ENCODE peak calls at places on chromosomes 7 and 10, in five cellular contexts. One of them, this sample, is unnamed.

GRCh38 chr7:100372256-100372655 is 1.0 kb upstream of the PILRA start:
- DNase-seq in activated naive CD4-positive, alpha-beta T cell treated with anti-CD3 and anti-CD28 coated beads, Interleukin-2, amount 50 U/mL, for 72 hours: no peak
- DNase-seq in activated CD4-positive, alpha-beta T cell treated with anti-CD3 and anti-CD28 coated beads, Interleukin-2, amount 10 ng/mL, durations not matched to agents 7 days and 5 days: no peak
- DNase-seq in HS-5: peak; percentile 8
- DNase-seq in effector CD8-positive, alpha-beta T cell: no peak
- DNase-seq in this sample: no peak

GRCh38 chr7:5704534-5704922 is 76.9 kb downstream of the RNF216 start:
- DNase-seq in effector CD8-positive, alpha-beta T cell: peak; percentile 64
- DNase-seq in HS-5: peak; percentile 79
- DNase-seq in activated CD4-positive, alpha-beta T cell treated with anti-CD3 and anti-CD28 coated beads, Interleukin-2, amount 10 ng/mL, durations not matched to agents 7 days and 5 days: peak; percentile 83
- DNase-seq in activated naive CD4-positive, alpha-beta T cell treated with anti-CD3 and anti-CD28 coated beads, Interleukin-2, amount 50 U/mL, for 72 hours: no peak
- DNase-seq in this sample: peak; percentile 89

GRCh38 chr10:110392860-110393732 is 88.4 kb upstream of the SMNDC1 start:
- DNase-seq in activated naive CD4-positive, alpha-beta T cell treated with anti-CD3 and anti-CD28 coated beads, Interleukin-2, amount 50 U/mL, for 72 hours: no peak
- DNase-seq in HS-5: no peak
- DNase-seq in effector CD8-positive, alpha-beta T cell: no peak
- DNase-seq in activated CD4-positive, alpha-beta T cell treated with anti-CD3 and anti-CD28 coated beads, Interleukin-2, amount 10 ng/mL, durations not matched to agents 7 days and 5 days: no peak
- DNase-seq in this sample: no peak

GRCh38 chr10:76632158-76633051 is 1005.2 kb downstream of the KCNMA1 start:
- DNase-seq in HS-5: no peak
- DNase-seq in activated naive CD4-positive, alpha-beta T cell treated with anti-CD3 and anti-CD28 coated beads, Interleukin-2, amount 50 U/mL, for 72 hours: no peak
- DNase-seq in activated CD4-positive, alpha-beta T cell treated with anti-CD3 and anti-CD28 coated beads, Interleukin-2, amount 10 ng/mL, durations not matched to agents 7 days and 5 days: peak; percentile 10
- DNase-seq in effector CD8-positive, alpha-beta T cell: no peak
- DNase-seq in this sample: peak; percentile 18

GRCh38 chr7:135291809-135292253 is 58.2 kb downstream of the STRA8 start:
- DNase-seq in activated naive CD4-positive, alpha-beta T cell treated with anti-CD3 and anti-CD28 coated beads, Interleukin-2, amount 50 U/mL, for 72 hours: no peak
- DNase-seq in effector CD8-positive, alpha-beta T cell: no peak
- DNase-seq in activated CD4-positive, alpha-beta T cell treated with anti-CD3 and anti-CD28 coated beads, Interleukin-2, amount 10 ng/mL, durations not matched to agents 7 days and 5 days: no peak
- DNase-seq in HS-5: peak; percentile 76
- DNase-seq in this sample: no peak

GRCh38 chr7:15998617-15999016 is 312.1 kb upstream of the MEOX2 start:
- DNase-seq in activated naive CD4-positive, alpha-beta T cell treated with anti-CD3 and anti-CD28 coated beads, Interleukin-2, amount 50 U/mL, for 72 hours: no peak
- DNase-seq in HS-5: no peak
- DNase-seq in activated CD4-positive, alpha-beta T cell treated with anti-CD3 and anti-CD28 coated beads, Interleukin-2, amount 10 ng/mL, durations not matched to agents 7 days and 5 days: no peak
- DNase-seq in effector CD8-positive, alpha-beta T cell: no peak
- DNase-seq in this sample: no peak

GRCh38 chr10:42952358-42952757 is 124.5 kb upstream of the RET start:
- DNase-seq in activated CD4-positive, alpha-beta T cell treated with anti-CD3 and anti-CD28 coated beads, Interleukin-2, amount 10 ng/mL, durations not matched to agents 7 days and 5 days: no peak
- DNase-seq in activated naive CD4-positive, alpha-beta T cell treated with anti-CD3 and anti-CD28 coated beads, Interleukin-2, amount 50 U/mL, for 72 hours: no peak
- DNase-seq in effector CD8-positive, alpha-beta T cell: no peak
- DNase-seq in HS-5: no peak
- DNase-seq in this sample: peak; percentile 26

GRCh38 chr10:107834706-107835105 is 670.2 kb upstream of the SORCS1 start:
- DNase-seq in effector CD8-positive, alpha-beta T cell: no peak
- DNase-seq in activated CD4-positive, alpha-beta T cell treated with anti-CD3 and anti-CD28 coated beads, Interleukin-2, amount 10 ng/mL, durations not matched to agents 7 days and 5 days: no peak
- DNase-seq in activated naive CD4-positive, alpha-beta T cell treated with anti-CD3 and anti-CD28 coated beads, Interleukin-2, amount 50 U/mL, for 72 hours: no peak
- DNase-seq in HS-5: no peak
- DNase-seq in this sample: no peak

GRCh38 chr7:7223250-7223649 is 40.9 kb downstream of the C1GALT1 start:
- DNase-seq in activated CD4-positive, alpha-beta T cell treated with anti-CD3 and anti-CD28 coated beads, Interleukin-2, amount 10 ng/mL, durations not matched to agents 7 days and 5 days: no peak
- DNase-seq in effector CD8-positive, alpha-beta T cell: no peak
- DNase-seq in activated naive CD4-positive, alpha-beta T cell treated with anti-CD3 and anti-CD28 coated beads, Interleukin-2, amount 50 U/mL, for 72 hours: no peak
- DNase-seq in HS-5: no peak
- DNase-seq in this sample: no peak

GRCh38 chr7:92835140-92835850 is 1.1 kb downstream of the CDK6 start:
- DNase-seq in activated CD4-positive, alpha-beta T cell treated with anti-CD3 and anti-CD28 coated beads, Interleukin-2, amount 10 ng/mL, durations not matched to agents 7 days and 5 days: peak; percentile 60
- DNase-seq in effector CD8-positive, alpha-beta T cell: no peak
- DNase-seq in activated naive CD4-positive, alpha-beta T cell treated with anti-CD3 and anti-CD28 coated beads, Interleukin-2, amount 50 U/mL, for 72 hours: peak; percentile 61
- DNase-seq in HS-5: no peak
- DNase-seq in this sample: no peak

GRCh38 chr10:93818086-93818485 is 60.4 kb downstream of the LGI1 start:
- DNase-seq in effector CD8-positive, alpha-beta T cell: no peak
- DNase-seq in activated CD4-positive, alpha-beta T cell treated with anti-CD3 and anti-CD28 coated beads, Interleukin-2, amount 10 ng/mL, durations not matched to agents 7 days and 5 days: no peak
- DNase-seq in HS-5: no peak
- DNase-seq in activated naive CD4-positive, alpha-beta T cell treated with anti-CD3 and anti-CD28 coated beads, Interleukin-2, amount 50 U/mL, for 72 hours: no peak
- DNase-seq in this sample: no peak

GRCh38 chr7:98879198-98879988 is 1.1 kb downstream of the TRRAP start:
- DNase-seq in activated CD4-positive, alpha-beta T cell treated with anti-CD3 and anti-CD28 coated beads, Interleukin-2, amount 10 ng/mL, durations not matched to agents 7 days and 5 days: peak; percentile 84
- DNase-seq in effector CD8-positive, alpha-beta T cell: peak; percentile 45
- DNase-seq in HS-5: no peak
- DNase-seq in activated naive CD4-positive, alpha-beta T cell treated with anti-CD3 and anti-CD28 coated beads, Interleukin-2, amount 50 U/mL, for 72 hours: peak; percentile 61
- DNase-seq in this sample: peak; percentile 27

GRCh38 chr7:4015996-4016395 is 666.1 kb upstream of the FOXK1 start:
- DNase-seq in effector CD8-positive, alpha-beta T cell: no peak
- DNase-seq in activated CD4-positive, alpha-beta T cell treated with anti-CD3 and anti-CD28 coated beads, Interleukin-2, amount 10 ng/mL, durations not matched to agents 7 days and 5 days: no peak
- DNase-seq in HS-5: no peak
- DNase-seq in activated naive CD4-positive, alpha-beta T cell treated with anti-CD3 and anti-CD28 coated beads, Interleukin-2, amount 50 U/mL, for 72 hours: no peak
- DNase-seq in this sample: no peak

GRCh38 chr7:11551470-11551869 is 280.5 kb downstream of the THSD7A start:
- DNase-seq in activated CD4-positive, alpha-beta T cell treated with anti-CD3 and anti-CD28 coated beads, Interleukin-2, amount 10 ng/mL, durations not matched to agents 7 days and 5 days: no peak
- DNase-seq in HS-5: no peak
- DNase-seq in effector CD8-positive, alpha-beta T cell: no peak
- DNase-seq in activated naive CD4-positive, alpha-beta T cell treated with anti-CD3 and anti-CD28 coated beads, Interleukin-2, amount 50 U/mL, for 72 hours: no peak
- DNase-seq in this sample: no peak

GRCh38 chr10:49001402-49001801 is 61.8 kb upstream of the LRRC18 start:
- DNase-seq in activated CD4-positive, alpha-beta T cell treated with anti-CD3 and anti-CD28 coated beads, Interleukin-2, amount 10 ng/mL, durations not matched to agents 7 days and 5 days: no peak
- DNase-seq in HS-5: no peak
- DNase-seq in activated naive CD4-positive, alpha-beta T cell treated with anti-CD3 and anti-CD28 coated beads, Interleukin-2, amount 50 U/mL, for 72 hours: peak; percentile 18
- DNase-seq in effector CD8-positive, alpha-beta T cell: no peak
- DNase-seq in this sample: no peak

GRCh38 chr10:20372748-20373147 is 524.4 kb downstream of the NEBL start:
- DNase-seq in activated CD4-positive, alpha-beta T cell treated with anti-CD3 and anti-CD28 coated beads, Interleukin-2, amount 10 ng/mL, durations not matched to agents 7 days and 5 days: no peak
- DNase-seq in activated naive CD4-positive, alpha-beta T cell treated with anti-CD3 and anti-CD28 coated beads, Interleukin-2, amount 50 U/mL, for 72 hours: no peak
- DNase-seq in HS-5: no peak
- DNase-seq in effector CD8-positive, alpha-beta T cell: no peak
- DNase-seq in this sample: no peak

GRCh38 chr10:43715334-43715733 is 66.7 kb upstream of the ZNF32 start:
- DNase-seq in HS-5: no peak
- DNase-seq in activated CD4-positive, alpha-beta T cell treated with anti-CD3 and anti-CD28 coated beads, Interleukin-2, amount 10 ng/mL, durations not matched to agents 7 days and 5 days: no peak
- DNase-seq in effector CD8-positive, alpha-beta T cell: no peak
- DNase-seq in activated naive CD4-positive, alpha-beta T cell treated with anti-CD3 and anti-CD28 coated beads, Interleukin-2, amount 50 U/mL, for 72 hours: no peak
- DNase-seq in this sample: no peak

GRCh38 chr10:105837951-105838350 is 1196.9 kb downstream of the SORCS3 start:
- DNase-seq in activated naive CD4-positive, alpha-beta T cell treated with anti-CD3 and anti-CD28 coated beads, Interleukin-2, amount 50 U/mL, for 72 hours: no peak
- DNase-seq in activated CD4-positive, alpha-beta T cell treated with anti-CD3 and anti-CD28 coated beads, Interleukin-2, amount 10 ng/mL, durations not matched to agents 7 days and 5 days: peak; percentile 13
- DNase-seq in HS-5: peak; percentile 14
- DNase-seq in effector CD8-positive, alpha-beta T cell: no peak
- DNase-seq in this sample: no peak

GRCh38 chr10:693506-693905 is 4.0 kb upstream of the DIP2C start:
- DNase-seq in effector CD8-positive, alpha-beta T cell: no peak
- DNase-seq in HS-5: no peak
- DNase-seq in activated CD4-positive, alpha-beta T cell treated with anti-CD3 and anti-CD28 coated beads, Interleukin-2, amount 10 ng/mL, durations not matched to agents 7 days and 5 days: no peak
- DNase-seq in activated naive CD4-positive, alpha-beta T cell treated with anti-CD3 and anti-CD28 coated beads, Interleukin-2, amount 50 U/mL, for 72 hours: no peak
- DNase-seq in this sample: no peak

GRCh38 chr10:17038627-17039026 is 91.0 kb downstream of the CUBN start:
- DNase-seq in HS-5: no peak
- DNase-seq in effector CD8-positive, alpha-beta T cell: no peak
- DNase-seq in activated naive CD4-positive, alpha-beta T cell treated with anti-CD3 and anti-CD28 coated beads, Interleukin-2, amount 50 U/mL, for 72 hours: no peak
- DNase-seq in activated CD4-positive, alpha-beta T cell treated with anti-CD3 and anti-CD28 coated beads, Interleukin-2, amount 10 ng/mL, durations not matched to agents 7 days and 5 days: no peak
- DNase-seq in this sample: no peak

GRCh38 chr7:41579961-41580935 is 122.6 kb downstream of the INHBA start:
- DNase-seq in activated naive CD4-positive, alpha-beta T cell treated with anti-CD3 and anti-CD28 coated beads, Interleukin-2, amount 50 U/mL, for 72 hours: no peak
- DNase-seq in activated CD4-positive, alpha-beta T cell treated with anti-CD3 and anti-CD28 coated beads, Interleukin-2, amount 10 ng/mL, durations not matched to agents 7 days and 5 days: no peak
- DNase-seq in HS-5: peak; percentile 99
- DNase-seq in effector CD8-positive, alpha-beta T cell: no peak
- DNase-seq in this sample: no peak

GRCh38 chr10:44384601-44385422 is at the start of gene CXCL12:
- DNase-seq in effector CD8-positive, alpha-beta T cell: no peak
- DNase-seq in HS-5: no peak
- DNase-seq in activated CD4-positive, alpha-beta T cell treated with anti-CD3 and anti-CD28 coated beads, Interleukin-2, amount 10 ng/mL, durations not matched to agents 7 days and 5 days: no peak
- DNase-seq in activated naive CD4-positive, alpha-beta T cell treated with anti-CD3 and anti-CD28 coated beads, Interleukin-2, amount 50 U/mL, for 72 hours: peak; percentile 38
- DNase-seq in this sample: no peak

GRCh38 chr7:974172-974571 is 1.2 kb downstream of the COX19 start:
- DNase-seq in activated naive CD4-positive, alpha-beta T cell treated with anti-CD3 and anti-CD28 coated beads, Interleukin-2, amount 50 U/mL, for 72 hours: no peak
- DNase-seq in HS-5: no peak
- DNase-seq in effector CD8-positive, alpha-beta T cell: no peak
- DNase-seq in activated CD4-positive, alpha-beta T cell treated with anti-CD3 and anti-CD28 coated beads, Interleukin-2, amount 10 ng/mL, durations not matched to agents 7 days and 5 days: no peak
- DNase-seq in this sample: no peak

GRCh38 chr7:137386966-137387365 is 43.4 kb upstream of the PTN start:
- DNase-seq in activated naive CD4-positive, alpha-beta T cell treated with anti-CD3 and anti-CD28 coated beads, Interleukin-2, amount 50 U/mL, for 72 hours: no peak
- DNase-seq in HS-5: no peak
- DNase-seq in effector CD8-positive, alpha-beta T cell: no peak
- DNase-seq in activated CD4-positive, alpha-beta T cell treated with anti-CD3 and anti-CD28 coated beads, Interleukin-2, amount 10 ng/mL, durations not matched to agents 7 days and 5 days: no peak
- DNase-seq in this sample: no peak

GRCh38 chr10:78856421-78856820 is 212.3 kb upstream of the ZMIZ1 start:
- DNase-seq in HS-5: no peak
- DNase-seq in activated CD4-positive, alpha-beta T cell treated with anti-CD3 and anti-CD28 coated beads, Interleukin-2, amount 10 ng/mL, durations not matched to agents 7 days and 5 days: no peak
- DNase-seq in effector CD8-positive, alpha-beta T cell: no peak
- DNase-seq in activated naive CD4-positive, alpha-beta T cell treated with anti-CD3 and anti-CD28 coated beads, Interleukin-2, amount 50 U/mL, for 72 hours: no peak
- DNase-seq in this sample: peak; percentile 35

GRCh38 chr10:77531441-77532001 is 106.1 kb downstream of the KCNMA1 start:
- DNase-seq in activated naive CD4-positive, alpha-beta T cell treated with anti-CD3 and anti-CD28 coated beads, Interleukin-2, amount 50 U/mL, for 72 hours: no peak
- DNase-seq in HS-5: peak; percentile 75
- DNase-seq in effector CD8-positive, alpha-beta T cell: no peak
- DNase-seq in activated CD4-positive, alpha-beta T cell treated with anti-CD3 and anti-CD28 coated beads, Interleukin-2, amount 10 ng/mL, durations not matched to agents 7 days and 5 days: no peak
- DNase-seq in this sample: no peak

GRCh38 chr10:34377833-34378232 is 437.3 kb downstream of the PARD3 start:
- DNase-seq in activated naive CD4-positive, alpha-beta T cell treated with anti-CD3 and anti-CD28 coated beads, Interleukin-2, amount 50 U/mL, for 72 hours: no peak
- DNase-seq in HS-5: no peak
- DNase-seq in effector CD8-positive, alpha-beta T cell: no peak
- DNase-seq in activated CD4-positive, alpha-beta T cell treated with anti-CD3 and anti-CD28 coated beads, Interleukin-2, amount 10 ng/mL, durations not matched to agents 7 days and 5 days: no peak
- DNase-seq in this sample: no peak

GRCh38 chr10:56319386-56319785 is 41.7 kb downstream of the ZWINT start:
- DNase-seq in effector CD8-positive, alpha-beta T cell: no peak
- DNase-seq in activated naive CD4-positive, alpha-beta T cell treated with anti-CD3 and anti-CD28 coated beads, Interleukin-2, amount 50 U/mL, for 72 hours: no peak
- DNase-seq in HS-5: peak; percentile 59
- DNase-seq in activated CD4-positive, alpha-beta T cell treated with anti-CD3 and anti-CD28 coated beads, Interleukin-2, amount 10 ng/mL, durations not matched to agents 7 days and 5 days: no peak
- DNase-seq in this sample: no peak

GRCh38 chr10:70942125-70942524 is 53.8 kb upstream of the PCBD1 start:
- DNase-seq in activated CD4-positive, alpha-beta T cell treated with anti-CD3 and anti-CD28 coated beads, Interleukin-2, amount 10 ng/mL, durations not matched to agents 7 days and 5 days: no peak
- DNase-seq in activated naive CD4-positive, alpha-beta T cell treated with anti-CD3 and anti-CD28 coated beads, Interleukin-2, amount 50 U/mL, for 72 hours: no peak
- DNase-seq in effector CD8-positive, alpha-beta T cell: no peak
- DNase-seq in HS-5: no peak
- DNase-seq in this sample: no peak

GRCh38 chr7:138304071-138304320 is 156.1 kb upstream of the TRIM24 start:
- DNase-seq in activated CD4-positive, alpha-beta T cell treated with anti-CD3 and anti-CD28 coated beads, Interleukin-2, amount 10 ng/mL, durations not matched to agents 7 days and 5 days: no peak
- DNase-seq in effector CD8-positive, alpha-beta T cell: no peak
- DNase-seq in HS-5: no peak
- DNase-seq in activated naive CD4-positive, alpha-beta T cell treated with anti-CD3 and anti-CD28 coated beads, Interleukin-2, amount 50 U/mL, for 72 hours: no peak
- DNase-seq in this sample: peak; percentile 38

GRCh38 chr10:22712246-22712958 is 2.0 kb downstream of the PIP4K2A start:
- DNase-seq in activated naive CD4-positive, alpha-beta T cell treated with anti-CD3 and anti-CD28 coated beads, Interleukin-2, amount 50 U/mL, for 72 hours: no peak
- DNase-seq in activated CD4-positive, alpha-beta T cell treated with anti-CD3 and anti-CD28 coated beads, Interleukin-2, amount 10 ng/mL, durations not matched to agents 7 days and 5 days: no peak
- DNase-seq in HS-5: peak; percentile 8
- DNase-seq in effector CD8-positive, alpha-beta T cell: no peak
- DNase-seq in this sample: no peak

GRCh38 chr7:158979023-158979529 is 122.7 kb downstream of the DYNC2I1 start:
- DNase-seq in HS-5: no peak
- DNase-seq in activated naive CD4-positive, alpha-beta T cell treated with anti-CD3 and anti-CD28 coated beads, Interleukin-2, amount 50 U/mL, for 72 hours: no peak
- DNase-seq in activated CD4-positive, alpha-beta T cell treated with anti-CD3 and anti-CD28 coated beads, Interleukin-2, amount 10 ng/mL, durations not matched to agents 7 days and 5 days: no peak
- DNase-seq in effector CD8-positive, alpha-beta T cell: no peak
- DNase-seq in this sample: no peak

GRCh38 chr7:20539201-20539600 is 76.3 kb upstream of the ABCB5 start:
- DNase-seq in activated naive CD4-positive, alpha-beta T cell treated with anti-CD3 and anti-CD28 coated beads, Interleukin-2, amount 50 U/mL, for 72 hours: no peak
- DNase-seq in activated CD4-positive, alpha-beta T cell treated with anti-CD3 and anti-CD28 coated beads, Interleukin-2, amount 10 ng/mL, durations not matched to agents 7 days and 5 days: no peak
- DNase-seq in effector CD8-positive, alpha-beta T cell: no peak
- DNase-seq in HS-5: peak; percentile 25
- DNase-seq in this sample: no peak

GRCh38 chr7:134599371-134599770 is 47.3 kb upstream of the BPGM start:
- DNase-seq in HS-5: no peak
- DNase-seq in activated CD4-positive, alpha-beta T cell treated with anti-CD3 and anti-CD28 coated beads, Interleukin-2, amount 10 ng/mL, durations not matched to agents 7 days and 5 days: no peak
- DNase-seq in effector CD8-positive, alpha-beta T cell: no peak
- DNase-seq in activated naive CD4-positive, alpha-beta T cell treated with anti-CD3 and anti-CD28 coated beads, Interleukin-2, amount 50 U/mL, for 72 hours: no peak
- DNase-seq in this sample: no peak

GRCh38 chr10:34758447-34758996 is 56.6 kb downstream of the PARD3 start:
- DNase-seq in activated naive CD4-positive, alpha-beta T cell treated with anti-CD3 and anti-CD28 coated beads, Interleukin-2, amount 50 U/mL, for 72 hours: no peak
- DNase-seq in activated CD4-positive, alpha-beta T cell treated with anti-CD3 and anti-CD28 coated beads, Interleukin-2, amount 10 ng/mL, durations not matched to agents 7 days and 5 days: no peak
- DNase-seq in HS-5: peak; percentile 68
- DNase-seq in effector CD8-positive, alpha-beta T cell: no peak
- DNase-seq in this sample: no peak

GRCh38 chr10:20596065-20596760 is 300.9 kb downstream of the NEBL start:
- DNase-seq in HS-5: no peak
- DNase-seq in activated naive CD4-positive, alpha-beta T cell treated with anti-CD3 and anti-CD28 coated beads, Interleukin-2, amount 50 U/mL, for 72 hours: no peak
- DNase-seq in effector CD8-positive, alpha-beta T cell: no peak
- DNase-seq in activated CD4-positive, alpha-beta T cell treated with anti-CD3 and anti-CD28 coated beads, Interleukin-2, amount 10 ng/mL, durations not matched to agents 7 days and 5 days: no peak
- DNase-seq in this sample: no peak

GRCh38 chr10:7872041-7872442 is 53.7 kb downstream of the TAF3 start:
- DNase-seq in HS-5: no peak
- DNase-seq in activated CD4-positive, alpha-beta T cell treated with anti-CD3 and anti-CD28 coated beads, Interleukin-2, amount 10 ng/mL, durations not matched to agents 7 days and 5 days: no peak
- DNase-seq in activated naive CD4-positive, alpha-beta T cell treated with anti-CD3 and anti-CD28 coated beads, Interleukin-2, amount 50 U/mL, for 72 hours: no peak
- DNase-seq in effector CD8-positive, alpha-beta T cell: no peak
- DNase-seq in this sample: no peak

GRCh38 chr10:82282782-82283456 is 407.9 kb downstream of the NRG3 start:
- DNase-seq in effector CD8-positive, alpha-beta T cell: no peak
- DNase-seq in HS-5: no peak
- DNase-seq in activated CD4-positive, alpha-beta T cell treated with anti-CD3 and anti-CD28 coated beads, Interleukin-2, amount 10 ng/mL, durations not matched to agents 7 days and 5 days: no peak
- DNase-seq in activated naive CD4-positive, alpha-beta T cell treated with anti-CD3 and anti-CD28 coated beads, Interleukin-2, amount 50 U/mL, for 72 hours: no peak
- DNase-seq in this sample: no peak

This sample was measured in LNCaP clone FGC.